ENCODE peak calls at places on chromosomes 1 and 21, in eight cellular contexts. C is activated T-cell treated with anti-CD3 and anti-CD28 coated beads for 1 hour; G is activated T-helper 1 cell treated with anti-CD3 and anti-CD28 coated beads, Interleukin-12 subunit alpha, Interleukin-12 subunit beta, Interleukin-2, Interleukin-4 antibody, amounts not matched to agents 30 ng/mL and 10 ng/mL and 1 ng/mL, durations not matched to agents 14 hours and 24 hours and 36 hours; X is Panc1; I is left kidney; B is bronchial epithelial cell; R is HFF-Myc; K is activated CD8-positive, alpha-beta memory T cell treated with anti-CD3 and anti-CD28 coated beads, Interleukin-2, amount 50 U/mL, for 4 hours. H is an unnamed sample.
A peak's percentile ranks its signal among the peaks of the same experiment; 100 is the strongest.

GRCh38 chr1:234933475-234933874 is 195.2 kb downstream of the TOMM20 start:
- DNase-seq in C (no peak), G (no peak), X (no peak), I (no peak), B (peak; percentile 56), R (peak; percentile 32), K (no peak), H (no peak)

GRCh38 chr21:33028759-33029511 is 3.2 kb downstream of the OLIG2 start:
- DNase-seq in C (peak; percentile 19), G (no peak), X (no peak), I (peak; percentile 43), B (no peak), R (no peak), K (no peak), H (no peak)

GRCh38 chr1:100441651-100442050 is 89.3 kb downstream of the CDC14A start:
- DNase-seq in C (no peak), G (no peak), X (no peak), I (no peak), B (no peak), R (no peak), K (no peak), H (no peak)

GRCh38 chr21:31289702-31290101 is 54.4 kb downstream of the TIAM1 start:
- DNase-seq in C (no peak), G (no peak), X (no peak), I (no peak), B (no peak), R (no peak), K (no peak), H (no peak)

GRCh38 chr1:19074361-19074901 is 118.0 kb upstream of the IFFO2 start:
- DNase-seq in C (peak; percentile 42), G (peak; percentile 75), X (no peak), I (no peak), B (peak; percentile 62), R (no peak), K (peak; percentile 47), H (no peak)

GRCh38 chr1:240801445-240801844 is 189.5 kb upstream of the GREM2 start:
- DNase-seq in C (no peak), G (no peak), X (no peak), I (no peak), B (no peak), R (no peak), K (no peak), H (no peak)

GRCh38 chr1:8567146-8567545 is 249.2 kb downstream of the SLC45A1 start:
- DNase-seq in C (no peak), G (no peak), X (peak; percentile 24), I (no peak), B (peak; percentile 24), R (no peak), K (no peak), H (no peak)

GRCh38 chr1:201264072-201264471 is 19.2 kb upstream of the PKP1 start:
- DNase-seq in C (no peak), G (no peak), X (no peak), I (no peak), B (no peak), R (no peak), K (no peak), H (no peak)

GRCh38 chr1:76865696-76866291 is 1.5 kb upstream of the ST6GALNAC5 start:
- DNase-seq in C (no peak), G (no peak), X (no peak), I (no peak), B (no peak), R (no peak), K (no peak), H (no peak)

GRCh38 chr1:75171876-75172275 is 37.7 kb downstream of the LHX8 start:
- DNase-seq in C (no peak), G (no peak), X (no peak), I (no peak), B (no peak), R (no peak), K (no peak), H (no peak)

GRCh38 chr1:205977348-205978014 is 25.7 kb downstream of the RAB7B start:
- DNase-seq in C (peak; percentile 74), G (peak; percentile 63), X (peak; percentile 71), I (peak; percentile 87), B (peak; percentile 68), R (peak; percentile 55), K (peak; percentile 76), H (peak; percentile 51)

GRCh38 chr1:92134331-92134730 is 54.2 kb downstream of the BTBD8 start:
- DNase-seq in C (no peak), G (no peak), X (no peak), I (peak; percentile 33), B (no peak), R (no peak), K (no peak), H (no peak)

GRCh38 chr21:14088391-14088790 is 122.4 kb downstream of the LIPI start:
- DNase-seq in C (no peak), G (no peak), X (no peak), I (no peak), B (no peak), R (no peak), K (no peak), H (no peak)

GRCh38 chr1:46622341-46622740 is 5.7 kb upstream of the MOB3C start:
- DNase-seq in C (no peak), G (no peak), X (no peak), I (no peak), B (peak; percentile 48), R (no peak), K (no peak), H (no peak)

GRCh38 chr1:227508431-227508830 is 54.9 kb upstream of the ZNF678 start:
- DNase-seq in C (no peak), G (no peak), X (no peak), I (no peak), B (no peak), R (no peak), K (no peak), H (no peak)

GRCh38 chr1:3717715-3718601 is 34.3 kb upstream of the CCDC27 start:
- DNase-seq in C (no peak), G (peak; percentile 8), X (no peak), I (peak; percentile 81), B (no peak), R (no peak), K (no peak), H (no peak)

GRCh38 chr1:119147626-119148180 is 7.2 kb upstream of the WARS2 start:
- DNase-seq in C (no peak), G (no peak), X (no peak), I (no peak), B (no peak), R (no peak), K (no peak), H (no peak)

GRCh38 chr1:33060579-33061083 is 20.3 kb upstream of the AZIN2 start:
- DNase-seq in C (no peak), G (no peak), X (no peak), I (no peak), B (peak; percentile 68), R (peak; percentile 64), K (no peak), H (peak; percentile 24)

GRCh38 chr1:199040076-199040475 is 401.2 kb downstream of the PTPRC start:
- DNase-seq in C (no peak), G (no peak), X (no peak), I (no peak), B (no peak), R (no peak), K (no peak), H (no peak)

GRCh38 chr1:53470155-53470554 is 11.0 kb downstream of the DMRTB1 start:
- DNase-seq in C (no peak), G (no peak), X (no peak), I (peak; percentile 95), B (peak; percentile 51), R (no peak), K (no peak), H (peak; percentile 5)

GRCh38 chr1:200468264-200469001 is 58.6 kb upstream of the ZNF281 start:
- DNase-seq in C (no peak), G (no peak), X (no peak), I (peak; percentile 61), B (peak; percentile 64), R (no peak), K (no peak), H (no peak)

GRCh38 chr1:96487404-96487803 is 234.2 kb upstream of the PTBP2 start:
- DNase-seq in C (no peak), G (no peak), X (no peak), I (no peak), B (no peak), R (no peak), K (no peak), H (no peak)

GRCh38 chr1:228333739-228334115 is 72.9 kb downstream of the TRIM11 start:
- DNase-seq in C (no peak), G (no peak), X (no peak), I (no peak), B (no peak), R (no peak), K (no peak), H (no peak)

GRCh38 chr21:45390831-45391742 is 13.9 kb upstream of the COL18A1 start:
- DNase-seq in C (no peak), G (no peak), X (no peak), I (no peak), B (no peak), R (no peak), K (no peak), H (no peak)

GRCh38 chr1:1556505-1556904 is 16.1 kb upstream of the TMEM240 start:
- DNase-seq in C (no peak), G (no peak), X (no peak), I (no peak), B (no peak), R (no peak), K (no peak), H (no peak)

GRCh38 chr1:22670352-22670964 is 17.4 kb downstream of the C1QB start:
- DNase-seq in C (no peak), G (no peak), X (no peak), I (peak; percentile 41), B (no peak), R (no peak), K (no peak), H (no peak)

GRCh38 chr1:66022904-66023620 is 230.4 kb downstream of the PDE4B start:
- DNase-seq in C (no peak), G (no peak), X (no peak), I (peak; percentile 68), B (peak; percentile 7), R (peak; percentile 5), K (no peak), H (no peak)

H was measured in pulmonary artery endothelial cell.